ENCODE peak calls at places on chromosomes 7 and 10, in eight cellular contexts. S is colonic mucosa, X is WERI-Rb-1, B is astrocyte, Z is K562, J is BJ, T is heart right ventricle, A is upper lobe of right lung. H is an unnamed sample.

GRCh38 chr7:20296444-20296843 is 34.3 kb upstream of the ITGB8 start:
- DNase-seq in S (no peak), T (no peak), B (peak; percentile 35), A (no peak), J (no peak), Z (no peak), X (no peak), H (no peak)

GRCh38 chr10:60594476-60595051 is 183.7 kb upstream of the CDK1 start:
- DNase-seq in J (no peak), B (peak; percentile 23), Z (no peak), X (no peak), A (no peak), S (no peak), T (no peak), H (peak; percentile 28)

GRCh38 chr7:107506683-107507339 is 37.0 kb downstream of the GPR22 start:
- DNase-seq in B (no peak), A (peak; percentile 87), J (no peak), S (peak; percentile 91), Z (no peak), X (no peak), T (peak; percentile 11), H (no peak)

GRCh38 chr7:157584420-157584819 is 247.6 kb downstream of the DNAJB6 start:
- DNase-seq in X (no peak), S (no peak), B (no peak), J (no peak), T (no peak), A (peak; percentile 10), Z (no peak), H (no peak)

GRCh38 chr10:9833871-9834454 is 1183.7 kb upstream of the CELF2 start:
- DNase-seq in Z (no peak), S (no peak), J (no peak), A (no peak), X (no peak), T (no peak), B (no peak), H (no peak)

GRCh38 chr10:78215645-78216044 is 182.0 kb downstream of the RPS24 start:
- DNase-seq in Z (no peak), B (peak; percentile 51), J (peak; percentile 40), T (peak; percentile 88), A (no peak), S (peak; percentile 56), X (no peak), H (peak; percentile 3)

GRCh38 chr7:133827707-133828580 is 299.2 kb upstream of the LRGUK start:
- DNase-seq in A (no peak), Z (no peak), S (no peak), J (no peak), T (no peak), B (peak; percentile 22), X (no peak), H (no peak)

GRCh38 chr7:101555921-101556275 is 73.2 kb downstream of the MYL10 start:
- DNase-seq in X (no peak), Z (no peak), T (no peak), A (peak; percentile 40), B (no peak), S (no peak), J (no peak), H (no peak)

GRCh38 chr10:70699659-70700174 is 27.4 kb downstream of the ADAMTS14 start:
- DNase-seq in X (peak; percentile 28), A (no peak), B (no peak), T (no peak), S (no peak), J (no peak), Z (peak; percentile 92), H (no peak)

GRCh38 chr7:100465702-100466311 is 1.7 kb upstream of the SPACDR start:
- DNase-seq in A (peak; percentile 86), Z (peak; percentile 84), X (peak; percentile 71), J (no peak), S (peak; percentile 56), B (peak; percentile 55), T (peak; percentile 71), H (peak; percentile 45)

GRCh38 chr7:90211391-90212148 is at the start of gene STEAP2:
- DNase-seq in A (peak; percentile 91), J (peak; percentile 48), T (peak; percentile 84), Z (peak; percentile 34), X (peak; percentile 96), B (peak; percentile 87), S (peak; percentile 89), H (peak; percentile 79)

GRCh38 chr7:41977165-41977651 is 259.8 kb downstream of the GLI3 start:
- DNase-seq in B (peak; percentile 49), A (no peak), Z (peak; percentile 31), X (peak; percentile 10), J (no peak), T (peak; percentile 46), S (no peak), H (peak; percentile 54)

GRCh38 chr7:155796381-155797261 is 15.6 kb downstream of the SHH start:
- DNase-seq in T (peak; percentile 29), S (peak; percentile 63), X (peak; percentile 46), Z (peak; percentile 91), J (no peak), A (peak; percentile 85), B (no peak), H (peak; percentile 18)

GRCh38 chr7:75914169-75914654 is 743 bp upstream of the POR start:
- DNase-seq in S (peak; percentile 22), T (no peak), J (no peak), B (no peak), X (no peak), A (no peak), Z (peak; percentile 39), H (no peak)

GRCh38 chr10:13650961-13651360 is 64.2 kb downstream of the PRPF18 start:
- DNase-seq in B (no peak), A (no peak), J (no peak), Z (no peak), S (no peak), X (no peak), T (no peak), H (no peak)

GRCh38 chr7:7181519-7182155 is 707 bp upstream of the C1GALT1 start:
- DNase-seq in T (peak; percentile 20), B (peak; percentile 39), S (peak; percentile 67), A (peak; percentile 67), Z (peak; percentile 75), X (peak; percentile 47), J (no peak), H (no peak)

GRCh38 chr10:80442879-80443278 is 11.2 kb upstream of the TSPAN14 start:
- DNase-seq in X (peak; percentile 45), A (no peak), B (no peak), J (no peak), Z (no peak), T (no peak), S (no peak), H (no peak)

GRCh38 chr7:44636926-44637325 is 30.5 kb downstream of the OGDH start:
- DNase-seq in A (no peak), J (no peak), B (no peak), S (no peak), X (no peak), Z (no peak), T (no peak), H (no peak)

GRCh38 chr10:132946311-132946710 is 3.9 kb upstream of the CFAP46 start:
- DNase-seq in A (no peak), X (no peak), T (no peak), Z (no peak), B (no peak), S (no peak), J (no peak), H (no peak)

GRCh38 chr7:154978045-154978444 is 24.9 kb downstream of the PAXIP1 start:
- DNase-seq in Z (no peak), A (no peak), J (no peak), B (no peak), T (no peak), X (no peak), S (no peak), H (no peak)

DNA sequence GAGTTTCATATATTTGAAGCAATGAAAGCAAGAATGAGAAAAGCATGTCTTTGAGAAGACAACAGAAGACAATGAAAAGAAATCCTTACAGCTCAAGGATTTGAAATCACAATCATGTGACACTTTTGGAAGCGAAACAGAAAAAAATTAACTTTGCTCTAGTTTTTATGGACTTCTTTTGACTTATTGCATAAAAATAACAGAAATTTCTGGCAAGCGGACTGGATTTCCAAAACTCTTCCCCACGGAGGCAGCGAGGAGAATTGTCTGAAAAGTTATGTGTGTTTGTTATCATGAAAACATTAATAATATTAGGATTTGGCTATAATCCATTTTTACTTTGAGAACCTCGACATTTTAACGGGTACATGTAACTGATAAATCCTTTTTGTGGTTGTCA is 223.4 kb downstream of the LRMDA start:
- DNase-seq in A (no peak), S (no peak), Z (no peak), X (no peak), T (no peak), B (no peak), J (no peak), H (no peak)
- H3K4me3 ChIP-seq in A (no peak overlapping the region), S (no peak overlapping the region), Z (no peak overlapping the region), X (no peak overlapping the region), T (no peak overlapping the region), B (no peak overlapping the region), J (no peak overlapping the region), H (no peak overlapping the region)

DNA sequence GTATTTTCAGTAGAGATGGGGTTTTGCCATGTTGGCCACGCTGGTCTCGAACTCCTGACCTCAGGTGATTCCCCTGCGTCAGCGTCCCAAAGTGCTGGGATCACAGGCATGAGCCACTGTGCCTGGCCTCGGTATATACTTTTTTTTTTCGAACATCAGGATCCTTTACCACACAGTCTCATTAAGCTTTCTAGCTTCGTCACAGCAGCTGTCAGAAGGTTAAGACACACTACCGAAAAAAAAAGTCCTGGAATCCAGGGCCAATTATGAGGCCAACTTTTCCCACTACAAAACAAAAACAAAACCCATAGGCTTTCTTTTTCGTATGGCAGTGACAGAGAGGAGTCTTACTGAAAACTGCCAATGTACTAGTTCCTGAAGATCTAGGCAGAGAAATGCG is 30.7 kb downstream of the ZC3HC1 start:
- DNase-seq in B (no peak), Z (no peak), X (no peak), T (no peak), A (no peak), J (no peak), S (no peak), H (no peak)
- H3K36me3 ChIP-seq in B (peaks cover 40% of the 10 kb centered on the region), Z (peaks cover 74% of the 10 kb centered on the region), X (peaks cover 61% of the 10 kb centered on the region), T (peaks cover 61% of the 10 kb centered on the region), A (peaks cover 84% of the 10 kb centered on the region), J (peaks cover 20% of the 10 kb centered on the region), S (peaks cover 7% of the 10 kb centered on the region), H (peaks cover 58% of the 10 kb centered on the region)

DNA sequence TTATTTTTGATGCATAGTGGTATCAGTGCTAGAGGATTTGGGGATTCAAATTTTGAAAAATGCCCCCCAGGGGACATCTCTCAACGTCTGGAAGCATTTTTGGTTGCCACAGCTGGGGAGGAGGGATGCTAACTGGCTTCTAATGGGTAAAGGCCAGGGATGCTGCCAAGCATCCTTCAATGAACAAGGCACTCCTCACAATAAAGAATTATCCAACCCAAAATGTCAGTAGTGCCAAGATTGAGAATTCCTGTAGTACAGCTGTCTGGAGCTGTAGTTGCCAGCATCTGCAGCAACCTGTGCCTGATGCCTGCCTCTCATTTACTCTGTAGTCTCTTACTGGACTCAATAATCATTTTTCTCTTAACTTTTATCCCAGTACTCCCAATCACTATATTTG is 53.5 kb downstream of the SEPTIN7 start:
- DNase-seq in J (no peak), S (no peak), Z (no peak), X (no peak), B (no peak), A (no peak), T (no peak), H (no peak)
- TF ChIP-seq CTCF in J (no peak), S (no peak), Z (no peak), X (no peak), B (no peak), A (no peak), T (no peak), H (no peak)

DNA sequence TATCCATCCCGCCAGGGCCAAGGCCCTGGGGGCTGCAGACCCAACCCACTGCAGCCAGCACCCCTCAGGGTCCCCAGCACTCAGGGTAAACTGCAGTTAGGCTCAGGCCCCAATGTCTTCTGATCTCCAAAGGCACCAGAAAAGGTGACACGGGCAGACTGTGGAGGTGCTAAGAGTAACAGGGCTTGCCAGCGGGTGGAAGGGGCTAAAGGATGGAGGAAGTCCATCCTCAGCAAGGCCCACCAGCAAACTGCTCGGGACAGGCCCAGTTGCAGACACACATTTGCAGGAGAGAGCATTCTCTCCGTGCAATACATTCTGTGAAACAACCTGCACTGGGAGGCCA is 95.6 kb upstream of the DDC start:
- DNase-seq in T (no peak), A (no peak), X (no peak), B (no peak), J (no peak), Z (no peak), S (no peak), H (no peak)
- H3K4me3 ChIP-seq in T (no peak overlapping the region), A (no peak overlapping the region), X (no peak overlapping the region), B (no peak overlapping the region), J (no peak overlapping the region), Z (no peak overlapping the region), S (no peak overlapping the region), H (no peak overlapping the region)